ENCODE peak calls at places on chromosomes 3 and 15, in six cellular contexts. R, T, Q, G, H and S are unnamed samples.

GRCh38 chr3:171187706-171188290 is 161.3 kb upstream of the SLC2A2 start:
- DNase-seq in R (no peak), T (peak), Q (no peak), G (peak), H (peak), S (no peak)

GRCh38 chr15:63049747-63050439 is 7.3 kb downstream of the TPM1 start:
- DNase-seq in R (no peak), T (peak), Q (no peak), G (no peak), H (no peak), S (no peak)

GRCh38 chr15:50415752-50416404 is 8.3 kb upstream of the USP8 start:
- DNase-seq in R (no peak), T (no peak), Q (no peak), G (no peak), H (no peak), S (no peak)

GRCh38 chr3:69180869-69181591 is 58.6 kb upstream of the LMOD3 start:
- DNase-seq in R (no peak), T (no peak), Q (no peak), G (no peak), H (no peak), S (peak)

GRCh38 chr3:43726511-43726910 is 35.8 kb downstream of the ABHD5 start:
- DNase-seq in R (no peak), T (peak), Q (no peak), G (no peak), H (no peak), S (no peak)

GRCh38 chr3:167883452-167883851 is 147.9 kb downstream of the SERPINI1 start:
- DNase-seq in R (no peak), T (no peak), Q (no peak), G (no peak), H (no peak), S (no peak)

GRCh38 chr3:127177226-127177625 is 15.7 kb upstream of the PRR23E start:
- DNase-seq in R (no peak), T (no peak), Q (no peak), G (no peak), H (no peak), S (no peak)

GRCh38 chr3:122350814-122351418 is 25.9 kb downstream of the CSTA start:
- DNase-seq in R (no peak), T (peak), Q (no peak), G (no peak), H (no peak), S (no peak)

GRCh38 chr3:150736316-150736719 is 26.7 kb downstream of the SIAH2 start:
- DNase-seq in R (no peak), T (no peak), Q (no peak), G (no peak), H (no peak), S (no peak)

GRCh38 chr3:39644176-39644575 is 165.2 kb upstream of the MYRIP start:
- DNase-seq in R (no peak), T (peak), Q (no peak), G (no peak), H (no peak), S (no peak)

GRCh38 chr3:24963762-24964625 is 464.1 kb upstream of the RARB start:
- DNase-seq in R (no peak), T (peak), Q (no peak), G (no peak), H (no peak), S (no peak)

GRCh38 chr3:17741621-17742091 is 775 bp downstream of the TBC1D5 start:
- DNase-seq in R (peak), T (no peak), Q (no peak), G (no peak), H (no peak), S (no peak)

GRCh38 chr15:39787479-39787878 is 4.8 kb upstream of the FSIP1 start:
- DNase-seq in R (no peak), T (no peak), Q (no peak), G (no peak), H (no peak), S (no peak)

GRCh38 chr3:52087728-52088127 is 31.4 kb upstream of the DUSP7 start:
- DNase-seq in R (no peak), T (no peak), Q (no peak), G (no peak), H (no peak), S (no peak)

GRCh38 chr3:46935168-46935858 is 41.2 kb downstream of the CCDC12 start:
- DNase-seq in R (peak), T (peak), Q (no peak), G (peak), H (no peak), S (peak)

GRCh38 chr3:196192036-196193001 is 18.9 kb downstream of the ZDHHC19 start:
- DNase-seq in R (no peak), T (no peak), Q (peak), G (no peak), H (no peak), S (no peak)

GRCh38 chr15:67114846-67115521 is 49.6 kb downstream of the SMAD3 start:
- DNase-seq in R (no peak), T (peak), Q (no peak), G (no peak), H (no peak), S (no peak)

GRCh38 chr15:65423150-65423976 is 616 bp upstream of the IGDCC4 start:
- DNase-seq in R (no peak), T (no peak), Q (no peak), G (no peak), H (no peak), S (peak)